ENCODE peak calls at places on chromosomes 13 and 19, in four cellular contexts. E is A549, Y is WTC11, F is HepG2. C is an unnamed sample.

GRCh38 chr13:20425819-20426219 is 99.8 kb downstream of the CRYL1 start:
- DNase-seq in E (no peak), F (no peak), Y (no peak), C (no peak)

GRCh38 chr13:23445794-23446193 is 12.3 kb upstream of the SACS start:
- DNase-seq in F (no peak), E (no peak), Y (no peak), C (no peak)

GRCh38 chr13:65472336-65472735 is 1757.8 kb downstream of the PCDH9 start:
- DNase-seq in E (no peak), F (no peak), Y (no peak), C (no peak)

GRCh38 chr13:71813187-71813586 is 53.8 kb downstream of the DACH1 start:
- DNase-seq in Y (no peak), F (no peak), E (no peak), C (no peak)

GRCh38 chr13:107883561-107884175 is 331.7 kb downstream of the LIG4 start:
- DNase-seq in Y (no peak), F (no peak), E (no peak), C (peak; percentile 89)

GRCh38 chr19:45670670-45671453 is 2.8 kb downstream of the GIPR start:
- DNase-seq in E (peak; percentile 97), Y (peak; percentile 98), F (peak; percentile 55), C (peak; percentile 100)

GRCh38 chr19:53808710-53809125 is 15.4 kb downstream of the NLRP12 start:
- DNase-seq in F (peak; percentile 68), E (peak; percentile 85), Y (peak; percentile 40), C (no peak)

GRCh38 chr19:3656073-3656746 is 29.6 kb upstream of the CACTIN start:
- DNase-seq in E (no peak), F (no peak), Y (no peak), C (no peak)

GRCh38 chr13:95596701-95597100 is 44.2 kb downstream of the CLDN10 start:
- DNase-seq in F (no peak), E (no peak), Y (no peak), C (no peak)

GRCh38 chr19:46603195-46603637 is 2.1 kb downstream of the CALM3 start:
- DNase-seq in Y (no peak), F (peak; percentile 85), E (no peak), C (peak; percentile 57)

GRCh38 chr13:26946675-26947342 is 186.2 kb upstream of the GPR12 start:
- DNase-seq in Y (no peak), F (peak; percentile 64), E (peak; percentile 71), C (peak; percentile 58)

GRCh38 chr19:6071103-6071485 is 39.2 kb downstream of the RFX2 start:
- DNase-seq in Y (no peak), E (no peak), F (no peak), C (no peak)

GRCh38 chr19:39974377-39975155 is 3.6 kb downstream of the PSMC4 start:
- DNase-seq in E (no peak), Y (no peak), F (no peak), C (no peak)

GRCh38 chr19:46299004-46299509 is 2.2 kb downstream of the HIF3A start:
- DNase-seq in F (peak; percentile 54), Y (no peak), E (peak; percentile 90), C (no peak)

GRCh38 chr19:44585371-44586141 is 27.8 kb upstream of the IGSF23 start:
- DNase-seq in E (peak; percentile 59), F (no peak), Y (no peak), C (no peak)

GRCh38 chr13:79663977-79664636 is 183.2 kb downstream of the NDFIP2 start:
- DNase-seq in F (no peak), E (no peak), Y (no peak), C (no peak)

GRCh38 chr13:88958821-88959220 is 1287.7 kb downstream of the SLITRK5 start:
- DNase-seq in Y (no peak), E (no peak), F (no peak), C (no peak)

GRCh38 chr19:27745978-27746542 is 1466.9 kb downstream of the UQCRFS1 start:
- DNase-seq in F (no peak), Y (no peak), E (no peak), C (no peak)

GRCh38 chr19:18520848-18521691 is 800 bp downstream of the ELL start:
- DNase-seq in E (no peak), Y (peak; percentile 42), F (no peak), C (no peak)

GRCh38 chr19:30049226-30049625 is 107.2 kb downstream of the URI1 start:
- DNase-seq in Y (no peak), F (no peak), E (no peak), C (no peak)

GRCh38 chr13:74464656-74465055 is 330.5 kb upstream of the KLF12 start:
- DNase-seq in F (no peak), E (no peak), Y (no peak), C (no peak)

GRCh38 chr13:51906581-51906980 is 44.8 kb downstream of the CCDC70 start:
- DNase-seq in Y (no peak), E (no peak), F (peak; percentile 18), C (no peak)

GRCh38 chr13:59086147-59086546 is 1077.6 kb downstream of the DIAPH3 start:
- DNase-seq in Y (no peak), E (no peak), F (no peak), C (no peak)

GRCh38 chr13:42880241-42880640 is 98.9 kb downstream of the FAM216B start:
- DNase-seq in F (no peak), E (no peak), Y (no peak), C (no peak)

GRCh38 chr13:42878721-42879120 is 97.3 kb downstream of the FAM216B start:
- DNase-seq in Y (no peak), E (no peak), F (no peak), C (no peak)

GRCh38 chr13:42883142-42883541 is 101.8 kb downstream of the FAM216B start:
- DNase-seq in E (no peak), F (no peak), Y (no peak), C (no peak)

GRCh38 chr13:42885325-42885724 is 103.9 kb downstream of the FAM216B start:
- DNase-seq in Y (no peak), F (no peak), E (no peak), C (no peak)

DNA sequence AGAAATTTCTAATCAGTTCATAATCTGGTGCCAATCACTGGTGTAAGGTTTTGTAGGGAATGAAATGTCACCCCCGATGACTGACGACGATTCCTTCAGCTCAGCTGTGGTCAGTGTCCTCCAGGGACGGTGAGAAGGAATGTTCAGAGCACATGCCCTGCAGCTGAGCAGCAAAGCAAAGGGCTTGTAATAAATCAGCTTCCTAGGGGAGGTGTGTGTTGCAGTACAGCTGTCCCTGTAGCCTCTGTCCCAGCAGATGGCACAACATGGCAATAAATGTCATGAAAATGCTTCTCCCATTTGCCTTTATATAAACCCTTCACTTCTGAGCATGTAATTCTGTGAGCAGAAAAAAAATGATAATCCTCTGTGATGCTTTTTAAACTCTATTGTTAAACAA is 102.4 kb downstream of the FAM216B start:
- DNase-seq in Y (no peak), F (no peak), E (peak; percentile 21), C (no peak)
- TF ChIP-seq NR3C1 in Y (no peak), F (no peak), E (no peak), C (no peak)

GRCh38 chr13:42696191-42696590 is 85.2 kb upstream of the FAM216B start:
- DNase-seq in E (no peak), Y (no peak), F (no peak), C (no peak)
- TF ChIP-seq NR3C1 in E (no peak), Y (no peak), F (no peak), C (no peak)

GRCh38 chr13:35618565-35619083 is 142.1 kb upstream of the MAB21L1 start:
- DNase-seq in E (no peak), Y (no peak), F (no peak), C (no peak)

GRCh38 chr13:35617420-35617819 is 140.9 kb upstream of the MAB21L1 start:
- DNase-seq in Y (no peak), F (no peak), E (no peak), C (no peak)

GRCh38 chr13:35614666-35615065 is 138.2 kb upstream of the MAB21L1 start:
- DNase-seq in F (no peak), E (no peak), Y (no peak), C (no peak)
- TF ChIP-seq NR3C1 in F (no peak), E (no peak), Y (no peak), C (no peak)

GRCh38 chr13:113449693-113450347 is 3.5 kb downstream of the ADPRHL1 start:
- DNase-seq in F (no peak), Y (no peak), E (no peak), C (peak; percentile 5)

GRCh38 chr13:113448545-113448884 is 4.8 kb downstream of the ADPRHL1 start:
- DNase-seq in Y (no peak), F (peak; percentile 29), E (no peak), C (peak; percentile 11)

GRCh38 chr13:113446488-113446854 is 6.8 kb downstream of the ADPRHL1 start:
- DNase-seq in Y (no peak), F (no peak), E (no peak), C (no peak)

GRCh38 chr13:113447596-113447995 is 5.7 kb downstream of the ADPRHL1 start:
- DNase-seq in Y (no peak), F (no peak), E (no peak), C (no peak)

GRCh38 chr13:113448885-113449692 is 4.2 kb downstream of the ADPRHL1 start:
- DNase-seq in Y (no peak), F (peak; percentile 91), E (peak; percentile 96), C (peak; percentile 93)
- TF ChIP-seq NR3C1 in Y (no peak), F (no peak), E (no peak), C (no peak)

GRCh38 chr19:50239916-50240585 is 36.6 kb downstream of the MYH14 start:
- DNase-seq in E (no peak), Y (no peak), F (no peak), C (no peak)
- TF ChIP-seq NR3C1 in E (no peak), Y (no peak), F (no peak), C (no peak)

DNA sequence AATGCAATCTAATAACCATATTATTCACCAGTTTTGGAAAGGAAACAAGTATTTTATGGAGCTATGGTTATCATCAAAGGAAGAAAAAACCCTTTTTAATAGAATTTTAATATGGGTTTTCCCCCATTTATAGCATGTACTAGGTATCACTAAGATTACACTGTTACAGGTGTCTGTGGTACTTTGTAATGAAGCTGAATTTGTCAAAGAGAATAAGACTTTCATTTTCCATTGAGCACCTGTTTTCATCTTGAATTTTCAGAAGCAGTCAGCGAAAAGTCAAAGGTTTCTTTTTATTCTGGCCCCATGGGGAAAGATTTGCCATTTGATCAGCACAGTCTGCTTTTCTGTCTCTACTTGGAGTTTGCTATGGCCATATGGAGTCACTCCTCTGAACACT is 590.1 kb downstream of the DCT start:
- DNase-seq in F (no peak), Y (no peak), E (no peak), C (no peak)
- TF ChIP-seq NR3C1 in F (no peak), Y (no peak), E (no peak), C (no peak)

DNA sequence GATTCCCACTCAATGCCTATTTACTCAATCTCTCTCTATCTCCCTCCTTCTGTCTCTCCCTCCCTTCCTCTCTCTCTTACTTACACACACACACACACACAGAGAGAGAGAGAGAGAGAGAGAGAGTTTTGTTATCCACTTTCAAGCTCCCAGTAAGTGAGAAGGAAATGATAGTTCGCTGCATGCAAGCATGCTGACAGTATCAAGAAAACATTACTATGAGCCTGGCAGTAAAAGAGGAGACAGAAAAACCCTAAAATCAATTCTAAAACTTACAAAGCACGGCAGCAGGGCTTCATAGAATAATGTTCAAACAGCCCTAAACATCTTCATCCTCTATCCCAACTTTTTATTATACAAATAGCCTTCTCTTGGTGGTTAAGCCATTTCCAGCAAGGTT is 171.9 kb downstream of the FOXO1 start:
- DNase-seq in Y (no peak), F (no peak), E (no peak), C (no peak)
- TF ChIP-seq NR3C1 in Y (no peak), F (no peak), E (no peak), C (no peak)

GRCh38 chr13:94344126-94344863 is 135.2 kb downstream of the DCT start:
- DNase-seq in F (peak; percentile 46), E (no peak), Y (no peak), C (no peak)
- TF ChIP-seq NR3C1 in F (no peak), E (no peak), Y (no peak), C (no peak)